ENCODE peak calls at places on chromosomes 3 and 15, in four cellular contexts. Q is iPS DF 6.9, I is ACHN, L is AG08396. Z is an unnamed sample.

GRCh38 chr3:74988095-74988494 is 373.6 kb upstream of the CNTN3 start:
- DNase-seq in Q (no peak), I (no peak), L (no peak), Z (no peak)

GRCh38 chr3:126474498-126475410 is 937 bp downstream of the ZXDC start:
- DNase-seq in Q (no peak), I (peak), L (peak), Z (peak)

GRCh38 chr3:99108508-99108907 is 207.0 kb upstream of the DCBLD2 start:
- DNase-seq in Q (no peak), I (peak), L (peak), Z (no peak)

GRCh38 chr15:60793656-60794055 is 314.7 kb upstream of the ICE2 start:
- DNase-seq in Q (no peak), I (no peak), L (no peak), Z (no peak)

GRCh38 chr15:31510003-31510402 is 183.4 kb downstream of the KLF13 start:
- DNase-seq in Q (no peak), I (no peak), L (no peak), Z (no peak)

GRCh38 chr15:85168642-85169173 is 187.1 kb downstream of the PDE8A start:
- DNase-seq in Q (peak), I (peak), L (peak), Z (peak)

GRCh38 chr15:37050345-37050744 is 50.0 kb downstream of the MEIS2 start:
- DNase-seq in Q (no peak), I (no peak), L (no peak), Z (no peak)

GRCh38 chr3:194124221-194124620 is 11.7 kb upstream of the HES1 start:
- DNase-seq in Q (no peak), I (no peak), L (no peak), Z (no peak)

GRCh38 chr15:75775296-75776074 is 62.8 kb upstream of the CSPG4 start:
- DNase-seq in Q (no peak), I (peak), L (peak), Z (peak)

GRCh38 chr3:169846458-169847193 is 23.1 kb downstream of the LRRC31 start:
- DNase-seq in Q (no peak), I (peak), L (peak), Z (no peak)

Z was measured in endodermal cell.